ENCODE peak calls at places on chromosome 12, in nine cellular contexts. P is right lobe of liver, U is thyroid gland, D is esophagus muscularis mucosa, L is prostate gland, T is erythroblast, C is HepG2, H is transverse colon, X is body of pancreas. O is an unnamed sample.

GRCh38 chr12:51341259-51342007 is 5.0 kb downstream of the CELA1 start:
- DNase-seq in L (peak), C (peak), D (no peak), H (peak), X (peak), P (no peak), U (peak), T (peak), O (peak)

GRCh38 chr12:109153711-109154434 is 37.5 kb downstream of the ACACB start:
- DNase-seq in L (no peak), D (no peak), U (peak), X (peak), P (peak), C (peak), H (no peak), T (peak), O (no peak)

GRCh38 chr12:118835911-118836310 is 145.4 kb upstream of the SRRM4 start:
- DNase-seq in L (no peak), C (no peak), X (no peak), P (no peak), D (no peak), T (no peak), H (no peak), U (no peak), O (no peak)

GRCh38 chr12:128852885-128853284 is 393 bp upstream of the GLT1D1 start:
- DNase-seq in H (no peak), T (no peak), X (no peak), L (no peak), P (no peak), D (no peak), U (no peak), C (no peak), O (no peak)

GRCh38 chr12:47280543-47281330 is 201.0 kb upstream of the AMIGO2 start:
- DNase-seq in C (no peak), T (peak), U (no peak), P (no peak), H (no peak), L (no peak), D (no peak), X (no peak), O (no peak)

GRCh38 chr12:115785548-115785947 is 491.9 kb downstream of the MED13L start:
- DNase-seq in X (no peak), P (no peak), H (no peak), C (no peak), U (no peak), D (no peak), T (no peak), L (no peak), O (no peak)

GRCh38 chr12:45276154-45276553 is 60.3 kb downstream of the ANO6 start:
- DNase-seq in H (no peak), P (no peak), L (no peak), C (no peak), D (no peak), T (no peak), X (no peak), U (no peak), O (no peak)

GRCh38 chr12:57276935-57277563 is 26.1 kb upstream of the STAC3 start:
- DNase-seq in T (peak), P (no peak), C (peak), U (no peak), H (no peak), D (no peak), X (no peak), L (peak), O (peak)

GRCh38 chr12:59182660-59183455 is 262.6 kb upstream of the LRIG3 start:
- DNase-seq in L (no peak), H (no peak), D (no peak), C (no peak), T (no peak), X (no peak), P (no peak), U (peak), O (no peak)

GRCh38 chr12:52629251-52630103 is 11.1 kb upstream of the KRT73 start:
- DNase-seq in C (no peak), L (no peak), D (peak), P (no peak), T (no peak), U (no peak), H (no peak), X (no peak), O (no peak)

GRCh38 chr12:115570271-115570777 is 707.2 kb downstream of the MED13L start:
- DNase-seq in P (no peak), T (no peak), D (no peak), X (no peak), U (no peak), C (no peak), H (no peak), L (no peak), O (peak)

GRCh38 chr12:41061189-41061588 is 126.9 kb upstream of the PDZRN4 start:
- DNase-seq in X (no peak), T (no peak), L (peak), U (no peak), P (no peak), H (no peak), D (no peak), C (no peak), O (no peak)

GRCh38 chr12:16121953-16122352 is 155.5 kb downstream of the SLC15A5 start:
- DNase-seq in U (no peak), T (no peak), D (no peak), C (no peak), H (no peak), L (no peak), X (no peak), P (no peak), O (no peak)

GRCh38 chr12:2289525-2289924 is 236.7 kb downstream of the CACNA1C start:
- DNase-seq in U (no peak), C (no peak), T (no peak), L (no peak), X (no peak), D (no peak), H (no peak), P (no peak), O (no peak)

GRCh38 chr12:123713398-123714301 is 1.5 kb downstream of the ATP6V0A2 start:
- DNase-seq in H (peak), P (no peak), D (no peak), C (peak), T (peak), X (peak), L (no peak), U (no peak), O (no peak)

GRCh38 chr12:122243965-122244364 is 18.1 kb upstream of the DIABLO start:
- DNase-seq in L (no peak), C (no peak), U (no peak), P (no peak), T (no peak), D (no peak), X (no peak), H (no peak), O (no peak)

GRCh38 chr12:49567611-49568441 is at the start of gene MCRS1:
- DNase-seq in D (peak), P (peak), X (peak), C (peak), H (peak), U (peak), T (peak), L (peak), O (peak)
- TF ChIP-seq POLR2A in D (no peak), P (peak), X (peak), C (peak), H (peak), U (peak), T (peak), L (peak), O (peak)

GRCh38 chr12:120194226-120194533 is 335 bp downstream of the GCN1 start:
- DNase-seq in D (no peak), U (no peak), L (no peak), H (no peak), T (peak), X (no peak), P (no peak), C (no peak), O (no peak)

GRCh38 chr12:120197542-120197887 is 3.0 kb upstream of the GCN1 start:
- DNase-seq in T (no peak), X (no peak), H (no peak), C (no peak), P (no peak), L (no peak), U (no peak), D (no peak), O (no peak)

GRCh38 chr12:120190985-120191480 is 3.5 kb downstream of the GCN1 start:
- DNase-seq in T (no peak), C (no peak), D (no peak), P (no peak), L (no peak), H (no peak), X (no peak), U (no peak), O (no peak)

GRCh38 chr12:120196363-120196762 is 1.8 kb upstream of the GCN1 start:
- DNase-seq in L (no peak), U (no peak), D (no peak), X (no peak), T (no peak), C (no peak), P (no peak), H (no peak), O (no peak)

GRCh38 chr12:120194534-120195395 is at the start of gene GCN1:
- DNase-seq in D (peak), P (peak), C (peak), H (peak), L (peak), T (peak), U (peak), X (peak), O (peak)
- TF ChIP-seq POLR2A in D (peak), P (peak), C (peak), H (peak), L (peak), T (peak), U (peak), X (peak), O (peak)

GRCh38 chr12:11762723-11763326 is 113.4 kb downstream of the ETV6 start:
- DNase-seq in H (no peak), X (no peak), P (no peak), D (no peak), T (no peak), L (no peak), U (peak), C (no peak), O (no peak)
- TF ChIP-seq POLR2A in H (no peak), X (no peak), P (no peak), D (no peak), T (no peak), L (no peak), U (no peak), C (no peak), O (no peak)

GRCh38 chr12:132562489-132563045 is 47.8 kb downstream of the LRCOL1 start:
- DNase-seq in X (no peak), D (no peak), H (no peak), L (no peak), T (no peak), C (no peak), P (no peak), U (no peak), O (no peak)

GRCh38 chr12:132559652-132560420 is 50.5 kb downstream of the LRCOL1 start:
- DNase-seq in C (peak), P (no peak), U (peak), D (no peak), H (peak), L (peak), T (peak), X (peak), O (peak)

GRCh38 chr12:132560421-132560830 is 50.0 kb downstream of the LRCOL1 start:
- DNase-seq in P (no peak), L (no peak), U (no peak), X (peak), H (peak), D (no peak), C (no peak), T (peak), O (peak)

GRCh38 chr12:132561784-132562156 is 48.6 kb downstream of the LRCOL1 start:
- DNase-seq in L (no peak), T (peak), U (no peak), D (no peak), H (no peak), C (no peak), X (peak), P (no peak), O (peak)

GRCh38 chr12:132560831-132561783 is 49.3 kb downstream of the LRCOL1 start:
- DNase-seq in P (no peak), C (peak), D (no peak), T (peak), H (peak), L (peak), U (peak), X (peak), O (peak)
- TF ChIP-seq POLR2A in P (no peak), C (no peak), D (no peak), T (no peak), H (no peak), L (no peak), U (no peak), X (peak), O (no peak)

GRCh38 chr12:103855896-103856657 is 15.0 kb upstream of the NT5DC3 start:
- DNase-seq in P (no peak), H (no peak), D (no peak), U (no peak), C (no peak), T (no peak), X (no peak), L (no peak), O (no peak)

GRCh38 chr12:103858335-103858734 is 17.3 kb upstream of the NT5DC3 start:
- DNase-seq in P (no peak), H (no peak), T (no peak), D (no peak), X (no peak), C (no peak), U (no peak), L (no peak), O (no peak)

GRCh38 chr12:103857164-103857563 is 16.1 kb upstream of the NT5DC3 start:
- DNase-seq in H (no peak), T (no peak), L (no peak), U (no peak), X (no peak), C (peak), P (no peak), D (no peak), O (no peak)

GRCh38 chr12:103855036-103855712 is 14.1 kb upstream of the NT5DC3 start:
- DNase-seq in T (no peak), X (no peak), D (no peak), L (no peak), U (no peak), H (no peak), C (peak), P (no peak), O (no peak)

GRCh38 chr12:103858953-103859601 is 18.0 kb upstream of the NT5DC3 start:
- DNase-seq in P (no peak), C (peak), U (peak), H (peak), T (peak), X (peak), L (peak), D (peak), O (peak)
- TF ChIP-seq POLR2A in P (no peak), C (no peak), U (no peak), H (peak), T (no peak), X (no peak), L (peak), D (no peak), O (no peak)

GRCh38 chr12:56190695-56191155 is 1.4 kb upstream of the SMARCC2 start:
- DNase-seq in X (no peak), U (no peak), D (no peak), P (no peak), C (no peak), L (no peak), H (no peak), T (no peak), O (no peak)

GRCh38 chr12:56189918-56190694 is 823 bp upstream of the SMARCC2 start:
- DNase-seq in C (peak), D (peak), U (peak), H (peak), L (peak), T (peak), P (peak), X (peak), O (peak)

GRCh38 chr12:56188786-56189335 is 422 bp downstream of the SMARCC2 start:
- DNase-seq in U (no peak), H (no peak), T (no peak), X (no peak), D (no peak), P (peak), L (peak), C (no peak), O (no peak)

GRCh38 chr12:56188116-56188785 is 1.0 kb downstream of the SMARCC2 start:
- DNase-seq in T (peak), H (no peak), X (no peak), C (no peak), L (no peak), P (no peak), U (no peak), D (no peak), O (no peak)

DNA sequence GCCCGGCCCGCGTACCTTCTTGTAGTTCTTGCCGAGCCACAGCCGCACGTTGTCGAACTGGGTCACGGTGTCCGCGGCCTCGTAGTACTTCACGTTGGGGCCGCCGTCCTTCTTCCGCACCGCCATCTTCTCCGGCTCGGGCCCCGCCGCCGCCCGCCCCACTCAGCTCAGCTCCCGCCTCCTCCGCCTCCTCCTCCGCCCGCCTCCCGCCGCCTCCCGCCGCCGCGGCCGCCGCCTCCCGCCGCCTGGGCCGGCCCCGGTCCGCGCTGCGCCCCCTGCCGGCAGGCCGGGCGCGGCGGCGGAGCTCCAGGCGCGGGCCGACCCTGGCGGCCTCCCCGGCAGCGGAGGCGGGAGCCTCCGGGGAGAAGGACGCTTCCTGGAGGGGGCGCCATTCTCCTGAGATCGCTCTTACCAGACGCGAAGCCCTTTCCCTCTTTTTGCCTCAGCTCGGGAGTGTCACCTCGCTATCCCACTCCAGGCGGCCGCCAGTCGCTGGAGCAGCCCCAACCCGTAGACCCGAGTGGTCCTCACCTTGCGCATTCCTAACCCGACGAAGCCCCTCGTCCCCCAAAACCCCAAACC is at the start of gene SMARCC2:
- DNase-seq in T (peak), C (peak), D (peak), L (peak), H (peak), U (peak), X (peak), P (peak), O (peak)
- TF ChIP-seq POLR2A in T (no peak), C (peak), D (no peak), L (peak), H (peak), U (peak), X (peak), P (peak), O (peak)

GRCh38 chr12:12786716-12787601 is 1.5 kb downstream of the APOLD1 start:
- DNase-seq in H (peak), P (peak), D (no peak), U (peak), L (peak), T (peak), C (peak), X (peak), O (peak)
- TF ChIP-seq POLR2A in H (peak), P (peak), D (peak), U (peak), L (peak), T (peak), C (peak), X (peak), O (peak)